ENCODE peak calls at places on chromosomes 7 and 10, in four cellular contexts. G is OCI-LY7, N is breast epithelium, K is mucosa of descending colon. E is an unnamed sample. For H3K9me3 and H3K4me1, the result is how much of the 10 kb centered on the place peaks cover.

GRCh38 chr7:126398851-126399529 is 853.8 kb downstream of the GRM8 start:
- DNase-seq in G (no peak), N (no peak), K (no peak), E (no peak)

GRCh38 chr10:44968101-44968886 is 8.7 kb downstream of the RASSF4 start:
- DNase-seq in G (peak), N (no peak), K (no peak), E (no peak)

GRCh38 chr7:68511281-68511680 is 1087.0 kb upstream of the AUTS2 start:
- DNase-seq in G (no peak), N (no peak), K (no peak), E (no peak)

GRCh38 chr7:139702313-139702731 is 75.5 kb downstream of the HIPK2 start:
- DNase-seq in G (no peak), N (no peak), K (no peak), E (no peak)

GRCh38 chr10:113131611-113132330 is 181.7 kb downstream of the TCF7L2 start:
- DNase-seq in G (no peak), N (no peak), K (no peak), E (no peak)

GRCh38 chr7:11212080-11212711 is 238.5 kb downstream of the PHF14 start:
- DNase-seq in G (peak), N (no peak), K (no peak), E (peak)

GRCh38 chr7:38311329-38311937 is 38.0 kb upstream of the TARP start:
- DNase-seq in G (no peak), N (no peak), K (peak), E (no peak)

GRCh38 chr7:104113788-104114187 is 94.0 kb downstream of the ORC5 start:
- DNase-seq in G (no peak), N (no peak), K (no peak), E (no peak)

GRCh38 chr7:121043314-121044234 is 55.1 kb downstream of the CPED1 start:
- DNase-seq in G (no peak), N (no peak), K (no peak), E (no peak)

GRCh38 chr10:52752261-52752660 is 20.3 kb downstream of the MBL2 start:
- DNase-seq in G (no peak), N (no peak), K (no peak), E (no peak)

GRCh38 chr7:134362587-134363483 is 46.1 kb upstream of the SLC35B4 start:
- DNase-seq in G (no peak), N (no peak), K (no peak), E (no peak)

GRCh38 chr10:34112431-34112830 is 702.7 kb downstream of the PARD3 start:
- DNase-seq in G (no peak), N (no peak), K (no peak), E (no peak)

GRCh38 chr10:76581685-76582084 is 1055.9 kb downstream of the KCNMA1 start:
- DNase-seq in G (no peak), N (no peak), K (no peak), E (no peak)

GRCh38 chr7:81607987-81608386 is 161.9 kb downstream of the HGF start:
- DNase-seq in G (no peak), N (no peak), K (no peak), E (no peak)

GRCh38 chr7:4791738-4792536 is 16.5 kb downstream of the AP5Z1 start:
- DNase-seq in G (peak), N (no peak), K (peak), E (peak)

GRCh38 chr7:87505122-87505521 is 29.6 kb upstream of the ABCB4 start:
- DNase-seq in G (no peak), N (no peak), K (no peak), E (no peak)

GRCh38 chr7:130151591-130152269 is 53.5 kb downstream of the TMEM209 start:
- DNase-seq in G (no peak), N (no peak), K (no peak), E (no peak)

GRCh38 chr10:31949266-31949665 is 20.6 kb upstream of the ARHGAP12 start:
- DNase-seq in G (no peak), N (no peak), K (no peak), E (no peak)

GRCh38 chr10:95860486-95861040 is 47.2 kb upstream of the CC2D2B start:
- DNase-seq in G (no peak), N (no peak), K (no peak), E (no peak)

GRCh38 chr7:1554332-1555045 is 1.5 kb downstream of the TMEM184A start:
- DNase-seq in G (no peak), N (no peak), K (no peak), E (no peak)

GRCh38 chr7:157587051-157587450 is 250.2 kb downstream of the DNAJB6 start:
- DNase-seq in G (no peak), N (no peak), K (no peak), E (no peak)

GRCh38 chr7:157587487-157588270 is 250.9 kb downstream of the DNAJB6 start:
- DNase-seq in G (no peak), N (no peak), K (no peak), E (no peak)

GRCh38 chr7:157588271-157588589 is 251.4 kb downstream of the DNAJB6 start:
- DNase-seq in G (no peak), N (no peak), K (no peak), E (no peak)

GRCh38 chr7:157585113-157585861 is 248.5 kb downstream of the DNAJB6 start:
- DNase-seq in G (peak), N (no peak), K (no peak), E (no peak)

DNA sequence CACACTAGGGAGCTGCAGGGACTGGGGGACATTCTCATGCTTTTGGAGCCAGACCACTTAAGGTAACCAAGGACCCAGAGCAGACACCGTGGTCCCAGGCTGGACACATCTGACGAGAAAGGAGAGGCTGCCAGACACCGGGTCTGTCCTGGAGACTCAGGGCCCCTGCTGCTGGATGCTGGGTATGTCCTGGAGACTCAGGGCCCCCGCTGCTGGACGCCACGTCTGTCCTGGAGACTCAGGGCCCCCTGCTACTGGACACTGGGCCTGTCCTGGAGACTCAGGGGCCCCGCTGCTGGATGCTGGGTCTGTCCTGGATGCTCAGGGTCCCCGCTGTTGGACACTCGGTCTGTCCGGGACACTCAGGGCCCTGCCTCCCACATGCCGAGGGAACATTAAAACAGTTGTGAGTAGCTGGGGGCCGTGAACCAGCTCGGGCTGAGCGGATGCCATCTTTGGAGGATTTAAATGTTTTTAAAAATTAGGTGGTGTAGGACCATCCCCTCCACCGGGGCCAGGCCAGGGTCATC is 249.7 kb downstream of the DNAJB6 start:
- DNase-seq in G (no peak), N (no peak), K (no peak), E (no peak)
- H3K9me3 ChIP-seq in G (under half), N (under half), K (under half), E (under half)

GRCh38 chr10:82943142-82943541 is 1068.1 kb downstream of the NRG3 start:
- DNase-seq in G (no peak), N (no peak), K (no peak), E (no peak)
- H3K4me3 ChIP-seq in G (no peak), N (no peak), K (no peak), E (no peak)

GRCh38 chr10:119221666-119222065 is 14.3 kb downstream of the GRK5 start:
- DNase-seq in G (no peak), N (no peak), K (no peak), E (no peak)
- H3K4me1 ChIP-seq in G (under half), N (under half), K (under half), E (under half)

GRCh38 chr10:130743751-130744191 is 567.8 kb downstream of the TCERG1L start:
- DNase-seq in G (no peak), N (no peak), K (no peak), E (no peak)
- H3K9me3 ChIP-seq in G (under half), N (under half), K (under half), E (under half)

DNA sequence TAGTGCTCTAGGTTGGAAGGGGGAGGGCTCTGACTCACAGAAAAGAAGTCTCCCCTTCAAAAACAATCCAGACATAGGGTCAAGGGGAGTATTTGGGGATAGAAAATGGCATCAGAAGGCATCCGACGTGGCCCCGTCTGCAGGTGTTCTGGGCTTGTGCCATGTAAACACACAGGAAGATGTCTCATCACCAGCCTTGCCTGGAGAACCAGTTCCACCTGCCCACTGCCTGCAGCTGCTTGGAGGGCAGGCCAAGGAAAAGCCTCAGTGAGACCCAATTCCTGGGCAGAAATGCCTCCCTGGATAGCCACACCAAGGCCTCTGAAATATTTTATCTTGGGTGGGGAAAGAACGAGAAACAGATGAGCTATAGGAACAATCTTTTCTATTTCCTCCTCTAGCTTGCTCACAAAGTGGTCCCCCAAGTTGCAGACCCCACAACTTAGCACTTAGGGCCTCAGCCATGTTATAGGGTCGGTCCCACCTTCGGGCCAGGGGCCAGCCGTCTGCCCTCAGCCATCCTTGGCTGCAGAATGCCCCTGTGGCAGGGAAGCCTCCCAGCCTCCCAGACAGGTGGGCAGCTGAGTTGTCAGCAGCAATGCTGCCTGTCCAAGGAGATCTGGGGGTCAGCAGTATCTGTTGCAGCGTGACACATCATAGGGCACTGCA is 54.3 kb upstream of the ECHDC3 start:
- DNase-seq in G (peak), N (peak), K (no peak), E (no peak)
- H3K4me3 ChIP-seq in G (peak), N (no peak), K (no peak), E (no peak)

GRCh38 chr10:26437637-26438461 is at the start of gene APBB1IP:
- DNase-seq in G (peak), N (no peak), K (peak), E (peak)
- H3K4me1 ChIP-seq in G (under half), N (under half), K (under half), E (half or more)

GRCh38 chr10:131778842-131779241 is 122.0 kb upstream of the PPP2R2D start:
- DNase-seq in G (no peak), N (no peak), K (no peak), E (no peak)
- H3K9me3 ChIP-seq in G (under half), N (under half), K (under half), E (under half)

GRCh38 chr10:904403-904802 is 27.1 kb downstream of the LARP4B start:
- DNase-seq in G (no peak), N (no peak), K (no peak), E (no peak)
- H3K4me3 ChIP-seq in G (no peak), N (no peak), K (no peak), E (no peak)

E was measured in CD4-positive, alpha-beta memory T cell.